ENCODE peak calls at places on chromosomes 1 and 21, in ten cellular contexts. Q, B, N, P, S, U, M, O, F and J are unnamed samples.

GRCh38 chr1:204678721-204679455 is 6.7 kb downstream of the LRRN2 start:
- DNase-seq in O (no peak), U (no peak), M (no peak), F (no peak), Q (no peak), P (no peak), B (no peak), S (no peak), N (no peak), J (no peak)

GRCh38 chr1:58162952-58163550 is 383.5 kb downstream of the OMA1 start:
- DNase-seq in S (peak), P (peak), U (no peak), M (peak), F (peak), O (peak), Q (peak), N (no peak), B (peak), J (peak)

GRCh38 chr1:41611932-41612450 is 127.5 kb upstream of the EDN2 start:
- DNase-seq in U (no peak), P (no peak), Q (no peak), S (no peak), B (no peak), F (no peak), N (peak), O (no peak), M (no peak), J (no peak)

GRCh38 chr21:36297938-36298572 is 21.9 kb upstream of the MORC3 start:
- DNase-seq in M (no peak), P (no peak), S (peak), Q (no peak), U (no peak), O (no peak), N (peak), B (peak), F (peak), J (no peak)

GRCh38 chr1:75616436-75617433 is 5.8 kb upstream of the SLC44A5 start:
- DNase-seq in U (no peak), B (peak), S (peak), F (no peak), O (peak), N (no peak), P (no peak), M (peak), Q (peak), J (peak)

GRCh38 chr1:163084330-163084729 is 15.2 kb downstream of the RGS4 start:
- DNase-seq in Q (no peak), F (no peak), B (peak), P (no peak), M (no peak), N (no peak), S (peak), O (peak), U (no peak), J (no peak)

GRCh38 chr1:32464191-32464715 is 619 bp upstream of the ZBTB8B start:
- DNase-seq in Q (no peak), N (no peak), S (no peak), P (no peak), O (no peak), B (no peak), M (no peak), U (no peak), F (no peak), J (no peak)

GRCh38 chr1:161905269-161905884 is 118.3 kb downstream of the OLFML2B start:
- DNase-seq in F (peak), B (peak), Q (peak), O (peak), P (no peak), M (peak), S (peak), N (no peak), U (no peak), J (no peak)

GRCh38 chr1:26500488-26501175 is 28.4 kb downstream of the HMGN2 start:
- DNase-seq in S (peak), N (peak), Q (peak), O (peak), P (no peak), B (peak), U (peak), F (peak), M (peak), J (peak)

GRCh38 chr1:240151126-240151735 is 59.5 kb downstream of the FMN2 start:
- DNase-seq in F (no peak), O (no peak), P (no peak), N (no peak), S (no peak), M (no peak), U (no peak), B (peak), Q (no peak), J (no peak)

GRCh38 chr1:173052681-173053196 is 2.0 kb upstream of the TNFSF18 start:
- DNase-seq in Q (peak), U (no peak), P (no peak), O (no peak), B (peak), S (peak), N (no peak), F (peak), M (no peak), J (no peak)

GRCh38 chr1:245751671-245752070 is 596.9 kb downstream of the KIF26B start:
- DNase-seq in B (no peak), U (no peak), N (no peak), Q (no peak), O (no peak), M (no peak), P (no peak), F (no peak), S (no peak), J (no peak)

GRCh38 chr1:186828612-186829542 is at the start of gene PLA2G4A:
- DNase-seq in P (no peak), B (peak), N (no peak), Q (peak), S (peak), O (peak), F (peak), M (peak), U (no peak), J (peak)

GRCh38 chr1:203408485-203409229 is 57.7 kb upstream of the FMOD start:
- DNase-seq in M (no peak), F (no peak), P (peak), U (peak), B (peak), Q (peak), O (peak), S (peak), N (no peak), J (peak)

GRCh38 chr1:109815809-109816791 is 52.4 kb upstream of the EPS8L3 start:
- DNase-seq in M (no peak), N (no peak), Q (no peak), U (no peak), P (no peak), O (no peak), F (no peak), B (no peak), S (peak), J (no peak)

GRCh38 chr1:212260557-212261342 is 24.5 kb upstream of the PPP2R5A start:
- DNase-seq in F (peak), B (no peak), S (no peak), U (no peak), Q (peak), N (no peak), O (peak), P (no peak), M (no peak), J (no peak)

GRCh38 chr21:28671549-28672195 is 321.0 kb downstream of the LTN1 start:
- DNase-seq in Q (no peak), N (no peak), B (peak), U (no peak), M (no peak), S (no peak), O (no peak), P (peak), F (no peak), J (no peak)

GRCh38 chr1:212457740-212458338 is 25.1 kb downstream of the NENF start:
- DNase-seq in U (no peak), S (peak), B (peak), F (peak), Q (no peak), O (peak), P (no peak), M (peak), N (peak), J (peak)

GRCh38 chr1:109659997-109660755 is 4.3 kb downstream of the GSTM4 start:
- DNase-seq in N (no peak), U (no peak), B (no peak), M (peak), F (no peak), O (no peak), P (no peak), S (no peak), Q (peak), J (no peak)

GRCh38 chr1:222754386-222755139 is 17.6 kb downstream of the FAM177B start:
- DNase-seq in F (no peak), M (no peak), O (peak), N (no peak), S (peak), U (no peak), B (peak), Q (peak), P (peak), J (peak)

GRCh38 chr1:209010831-209011230 is 572.7 kb upstream of the CAMK1G start:
- DNase-seq in F (no peak), N (no peak), P (no peak), Q (no peak), B (no peak), O (no peak), M (no peak), U (no peak), S (no peak), J (no peak)

GRCh38 chr1:183238071-183238470 is 52.0 kb downstream of the LAMC2 start:
- DNase-seq in Q (peak), P (no peak), B (peak), U (no peak), S (peak), N (no peak), F (no peak), O (peak), M (no peak), J (peak)

GRCh38 chr1:92599184-92599583 is 112.5 kb upstream of the GFI1 start:
- DNase-seq in O (peak), F (peak), S (peak), N (no peak), Q (no peak), U (no peak), B (peak), M (no peak), P (peak), J (no peak)